ENCODE peak calls at places on chromosomes 4 and X, in six cellular contexts. W, P, Y, L, B and T are unnamed samples. For H3K4me1, the result is how much of the 10 kb centered on the place peaks cover.

GRCh38 chr4:21710212-21710843 is 238.2 kb downstream of the KCNIP4 start:
- DNase-seq in Y (no peak), L (no peak), B (no peak), W (no peak), P (no peak), T (no peak)

GRCh38 chrX:25112156-25112555 is 96.4 kb upstream of the ARX start:
- DNase-seq in Y (no peak), P (peak), B (no peak), L (no peak), W (no peak), T (no peak)

GRCh38 chrX:104922206-104922621 is 298.3 kb downstream of the TEX13A start:
- DNase-seq in P (peak), Y (peak), B (peak), L (peak), W (peak), T (peak)

GRCh38 chr4:15506464-15506863 is 36.8 kb downstream of the CC2D2A start:
- DNase-seq in P (no peak), L (peak), Y (no peak), B (no peak), W (no peak), T (no peak)

GRCh38 chrX:7514871-7515599 is 327.9 kb upstream of the VCX start:
- DNase-seq in B (peak), L (no peak), W (no peak), P (no peak), Y (no peak), T (no peak)

GRCh38 chr4:663438-664428 is 10.3 kb downstream of the ATP5ME start:
- DNase-seq in B (no peak), Y (no peak), P (peak), W (peak), L (no peak), T (peak)

GRCh38 chr4:37601527-37601926 is 84.6 kb downstream of the RELL1 start:
- DNase-seq in L (peak), W (peak), P (no peak), Y (no peak), B (no peak), T (peak)

GRCh38 chr4:14568356-14568755 is 433.9 kb upstream of the CPEB2 start:
- DNase-seq in W (no peak), Y (no peak), P (no peak), L (peak), B (no peak), T (no peak)

GRCh38 chr4:95540227-95540626 is 8.5 kb downstream of the UNC5C start:
- DNase-seq in L (no peak), Y (no peak), W (no peak), P (no peak), B (no peak), T (no peak)

GRCh38 chr4:65668201-65669007 is 1.9 kb downstream of the EPHA5 start:
- DNase-seq in B (peak), W (peak), Y (no peak), L (peak), P (peak), T (no peak)

GRCh38 chrX:92247076-92247475 is 467.9 kb downstream of the PCDH11X start:
- DNase-seq in P (no peak), Y (no peak), W (no peak), B (no peak), L (peak), T (no peak)

GRCh38 chr4:19748470-19748869 is 503.2 kb upstream of the SLIT2 start:
- DNase-seq in L (peak), P (no peak), Y (no peak), B (no peak), W (no peak), T (no peak)

GRCh38 chr4:156889616-156890594 is 81.7 kb downstream of the PDGFC start:
- DNase-seq in L (peak), P (no peak), W (no peak), Y (no peak), B (peak), T (no peak)

GRCh38 chr4:173311368-173311767 is 22.8 kb downstream of the HMGB2 start:
- DNase-seq in P (no peak), B (no peak), Y (no peak), L (no peak), W (no peak), T (no peak)

GRCh38 chrX:39896951-39897740 is 200.6 kb downstream of the BCOR start:
- DNase-seq in W (no peak), Y (no peak), B (peak), P (peak), L (peak), T (peak)
- TF ChIP-seq CTCF in W (no peak), Y (peak), B (no peak), P (no peak), L (no peak), T (no peak)

DNA sequence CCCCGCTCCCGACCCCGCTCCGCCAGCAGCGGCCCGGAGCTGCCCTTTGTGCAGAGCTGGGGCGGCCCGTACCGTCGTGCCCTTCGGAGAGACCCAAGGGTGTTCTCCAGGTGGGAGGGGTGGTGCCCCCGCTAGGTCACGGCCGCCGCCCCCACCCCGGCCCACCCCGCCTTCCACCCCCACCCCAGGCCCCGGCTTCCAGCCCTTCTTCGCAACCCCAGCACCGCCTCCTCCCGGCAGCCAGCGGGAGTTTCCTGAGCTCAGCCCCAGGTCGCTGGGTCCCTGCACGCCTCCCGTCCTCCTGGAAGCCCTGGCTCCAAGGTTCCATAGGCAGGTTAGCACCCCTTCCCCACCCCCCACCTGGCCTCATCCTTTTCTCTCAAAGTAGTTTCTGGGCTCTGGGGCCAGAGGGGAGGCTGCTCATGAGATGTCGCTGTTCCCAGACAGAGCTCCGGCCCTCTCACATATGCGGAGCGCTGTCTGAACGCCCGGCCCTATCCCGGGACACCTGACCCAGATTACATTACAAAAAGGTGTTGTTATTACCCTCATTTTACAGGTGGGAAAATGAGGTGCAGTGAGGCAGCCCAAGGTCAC is 25.2 kb upstream of the FGFR3 start:
- DNase-seq in B (no peak), Y (no peak), P (peak), L (peak), W (peak), T (no peak)
- H3K4me1 ChIP-seq in B (under half), Y (under half), P (under half), L (under half), W (under half), T (under half)

GRCh38 chr4:113153529-113154101 is 104.2 kb downstream of the ANK2 start:
- DNase-seq in B (no peak), L (no peak), Y (no peak), W (no peak), P (no peak), T (no peak)
- TF ChIP-seq CTCF in B (no peak), L (no peak), Y (no peak), W (no peak), P (peak), T (no peak)

GRCh38 chr4:30856795-30857564 is 136.8 kb downstream of the PCDH7 start:
- DNase-seq in L (no peak), P (no peak), Y (no peak), B (no peak), W (no peak), T (no peak)

GRCh38 chr4:30855232-30855631 is 135.1 kb downstream of the PCDH7 start:
- DNase-seq in B (no peak), L (no peak), P (no peak), W (no peak), Y (no peak), T (no peak)

GRCh38 chr4:30854566-30854965 is 134.4 kb downstream of the PCDH7 start:
- DNase-seq in W (no peak), Y (no peak), L (peak), B (no peak), P (no peak), T (no peak)
- H3K4me1 ChIP-seq in W (under half), Y (half or more), L (under half), B (under half), P (under half), T (under half)

DNA sequence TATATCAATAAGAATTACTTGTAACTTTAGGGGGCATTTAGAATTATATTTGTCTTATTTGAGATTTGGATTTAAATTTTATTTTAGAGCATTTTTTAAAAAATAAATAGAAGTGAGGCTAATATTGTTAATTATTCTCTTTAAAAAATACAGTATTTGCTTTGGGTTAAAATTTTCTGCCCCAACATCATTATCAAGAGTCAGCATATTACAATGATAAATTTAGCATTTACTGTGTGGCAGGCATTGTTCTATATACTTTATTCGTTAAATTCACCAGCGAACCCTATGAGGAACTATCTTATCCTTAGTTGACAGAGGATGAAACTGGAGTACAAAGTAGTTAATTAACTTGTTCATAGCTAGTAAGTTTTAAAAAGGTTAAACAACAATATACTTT is 34.0 kb downstream of the UBE2K start:
- DNase-seq in W (no peak), Y (no peak), P (no peak), B (no peak), L (no peak), T (no peak)
- TF ChIP-seq CTCF in W (no peak), Y (no peak), P (no peak), B (no peak), L (no peak), T (no peak)

DNA sequence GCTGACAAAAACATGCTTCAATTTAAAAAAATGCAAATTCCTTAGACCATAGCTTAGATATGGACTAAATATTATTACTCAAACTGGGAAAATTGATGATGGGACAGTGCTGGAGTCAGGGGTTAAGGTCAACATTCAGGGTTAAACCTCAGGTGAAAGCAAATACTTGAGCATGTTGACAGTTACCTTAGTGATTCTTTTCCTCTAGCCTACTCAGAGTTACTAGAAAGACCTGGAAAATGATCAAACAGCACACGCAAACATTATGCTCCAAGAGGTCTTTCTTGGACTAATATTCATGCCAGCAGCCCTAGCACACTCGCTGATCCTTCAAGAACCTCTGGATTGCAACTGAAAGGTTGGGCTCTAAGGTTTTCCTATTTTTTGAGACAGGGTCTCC is 10.8 kb downstream of the IGFBP7 start:
- DNase-seq in W (no peak), P (no peak), B (no peak), Y (no peak), L (no peak), T (no peak)
- H3K4me1 ChIP-seq in W (half or more), P (under half), B (half or more), Y (half or more), L (under half), T (under half)

GRCh38 chr4:188781655-188782054 is 642.4 kb downstream of the TRIML1 start:
- DNase-seq in L (no peak), B (no peak), Y (no peak), P (peak), W (peak), T (no peak)
- TF ChIP-seq CTCF in L (peak), B (peak), Y (no peak), P (peak), W (peak), T (no peak)

GRCh38 chrX:10119399-10119990 is 37.3 kb upstream of the CLCN4 start:
- DNase-seq in Y (peak), B (no peak), L (peak), W (peak), P (peak), T (peak)
- H3K4me1 ChIP-seq in Y (under half), B (under half), L (under half), W (under half), P (under half), T (under half)

DNA sequence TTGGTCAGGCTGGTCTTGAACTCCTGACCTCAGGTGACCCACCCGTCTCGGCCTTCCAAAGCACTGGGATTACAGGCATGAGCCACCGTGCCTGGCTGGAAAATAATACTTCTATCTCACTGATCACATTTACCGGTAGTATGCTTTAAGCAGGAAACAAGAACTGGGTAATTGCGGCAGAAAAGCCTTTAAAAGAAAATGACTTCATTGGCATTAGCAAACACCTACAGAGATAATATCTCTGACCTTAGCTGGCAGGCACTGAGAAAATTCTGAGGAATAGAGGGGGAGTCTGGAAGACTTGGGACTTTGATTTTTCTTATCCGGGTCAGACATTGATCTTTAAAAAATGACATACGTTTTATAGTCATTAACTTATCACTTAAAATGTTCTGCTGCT is 78.5 kb downstream of the SHROOM3 start:
- DNase-seq in Y (no peak), W (no peak), B (no peak), P (no peak), L (no peak), T (no peak)
- TF ChIP-seq CTCF in Y (no peak), W (no peak), B (no peak), P (no peak), L (no peak), T (no peak)

GRCh38 chr4:182916483-182917181 is 554 bp downstream of the DCTD start:
- DNase-seq in Y (no peak), P (peak), L (peak), B (peak), W (peak), T (peak)

GRCh38 chr4:182914357-182914756 is 2.8 kb downstream of the DCTD start:
- DNase-seq in L (no peak), B (no peak), P (no peak), W (no peak), Y (no peak), T (no peak)

GRCh38 chr4:182917182-182918043 is at the start of gene DCTD:
- DNase-seq in L (peak), Y (no peak), P (peak), B (peak), W (peak), T (peak)

GRCh38 chr4:182913621-182914020 is 3.6 kb downstream of the DCTD start:
- DNase-seq in W (no peak), B (no peak), Y (no peak), L (no peak), P (no peak), T (no peak)

DNA sequence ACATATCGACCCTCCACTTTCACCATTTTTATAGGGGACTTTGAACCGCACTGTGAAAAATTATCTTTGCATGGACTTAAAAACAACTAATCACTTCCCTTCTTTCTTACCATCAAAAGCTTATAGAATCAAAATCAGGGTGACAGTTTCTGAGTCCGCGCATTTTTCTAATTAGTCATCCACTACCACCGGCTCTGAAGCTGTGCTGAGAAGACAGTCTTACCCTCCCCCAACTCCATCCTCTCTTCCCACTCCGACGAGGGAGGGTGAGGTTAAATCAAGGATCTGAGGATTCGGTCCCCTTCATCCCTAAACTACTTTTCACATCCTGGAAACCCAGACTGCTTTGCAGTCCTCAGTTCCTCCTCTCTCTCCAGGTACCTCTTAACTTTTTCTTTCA is 4.2 kb downstream of the DCTD start:
- DNase-seq in L (no peak), Y (no peak), W (no peak), P (no peak), B (no peak), T (no peak)
- H3K4me1 ChIP-seq in L (under half), Y (under half), W (under half), P (under half), B (under half), T (under half)